ENCODE peak calls at places on chromosome 18, in six cellular contexts. G, I, V, R, H and E are unnamed samples.

GRCh38 chr18:58354791-58355190 is 274.1 kb downstream of the ALPK2 start:
- DNase-seq in G (no peak), I (no peak), V (no peak), R (no peak), H (no peak), E (peak; percentile 90)

GRCh38 chr18:12906119-12906518 is 22.1 kb upstream of the PTPN2 start:
- DNase-seq in G (no peak), I (no peak), V (no peak), R (no peak), H (no peak), E (no peak)

GRCh38 chr18:48700222-48700845 is 161.5 kb downstream of the CTIF start:
- DNase-seq in G (no peak), I (no peak), V (no peak), R (no peak), H (peak; percentile 14), E (no peak)

GRCh38 chr18:25239636-25240468 is 112.1 kb downstream of the ZNF521 start:
- DNase-seq in G (no peak), I (peak; percentile 65), V (no peak), R (no peak), H (no peak), E (no peak)

GRCh38 chr18:55906533-55906932 is 318.5 kb upstream of the TCF4 start:
- DNase-seq in G (no peak), I (no peak), V (no peak), R (no peak), H (no peak), E (no peak)

GRCh38 chr18:67402543-67402942 is 114.0 kb downstream of the DSEL start:
- DNase-seq in G (no peak), I (peak; percentile 74), V (no peak), R (no peak), H (no peak), E (no peak)

GRCh38 chr18:3526421-3527354 is 76.7 kb downstream of the TGIF1 start:
- DNase-seq in G (peak; percentile 88), I (peak; percentile 67), V (no peak), R (peak; percentile 39), H (no peak), E (no peak)

GRCh38 chr18:24187049-24187448 is 48.2 kb downstream of the CABYR start:
- DNase-seq in G (no peak), I (no peak), V (no peak), R (no peak), H (no peak), E (no peak)

GRCh38 chr18:21064347-21064746 is 47.3 kb downstream of the ROCK1 start:
- DNase-seq in G (no peak), I (peak; percentile 5), V (no peak), R (no peak), H (no peak), E (no peak)

GRCh38 chr18:3062798-3063563 is 50.0 kb upstream of the LPIN2 start:
- DNase-seq in G (no peak), I (peak; percentile 54), V (peak; percentile 79), R (no peak), H (peak; percentile 67), E (peak; percentile 90)

GRCh38 chr18:10404148-10404547 is 50.3 kb upstream of the APCDD1 start:
- DNase-seq in G (no peak), I (no peak), V (no peak), R (no peak), H (no peak), E (no peak)

GRCh38 chr18:78146136-78146535 is 833.5 kb upstream of the SALL3 start:
- DNase-seq in G (no peak), I (no peak), V (no peak), R (no peak), H (no peak), E (peak; percentile 50)

GRCh38 chr18:53018791-53019190 is 678.8 kb downstream of the DCC start:
- DNase-seq in G (no peak), I (no peak), V (no peak), R (no peak), H (no peak), E (no peak)

GRCh38 chr18:24631238-24632025 is 171.0 kb downstream of the HRH4 start:
- DNase-seq in G (peak; percentile 73), I (no peak), V (no peak), R (no peak), H (peak; percentile 36), E (peak; percentile 91)

GRCh38 chr18:76721207-76721996 is 101.0 kb upstream of the ZNF236 start:
- DNase-seq in G (peak; percentile 50), I (no peak), V (no peak), R (no peak), H (no peak), E (no peak)

GRCh38 chr18:49682301-49683190 is 120.7 kb downstream of the LIPG start:
- DNase-seq in G (no peak), I (peak; percentile 46), V (no peak), R (no peak), H (no peak), E (no peak)

GRCh38 chr18:58699551-58699950 is 28.3 kb downstream of the MALT1 start:
- DNase-seq in G (no peak), I (no peak), V (no peak), R (no peak), H (no peak), E (no peak)

GRCh38 chr18:13447621-13448020 is 229.1 kb downstream of the LDLRAD4 start:
- DNase-seq in G (peak; percentile 54), I (peak; percentile 34), V (no peak), R (peak; percentile 18), H (peak; percentile 63), E (no peak)

GRCh38 chr18:34223164-34223892 is 1.4 kb downstream of the NOL4 start:
- DNase-seq in G (no peak), I (no peak), V (no peak), R (no peak), H (no peak), E (no peak)

GRCh38 chr18:49911414-49911813 is 98.1 kb upstream of the ACAA2 start:
- DNase-seq in G (no peak), I (no peak), V (no peak), R (no peak), H (no peak), E (no peak)

GRCh38 chr18:74147491-74147778 is 199 bp downstream of the FBXO15 start:
- DNase-seq in G (no peak), I (no peak), V (no peak), R (no peak), H (no peak), E (no peak)

GRCh38 chr18:79818036-79818435 is 20.3 kb downstream of the KCNG2 start:
- DNase-seq in G (no peak), I (no peak), V (no peak), R (no peak), H (no peak), E (no peak)

GRCh38 chr18:46182633-46183401 is 78.6 kb downstream of the HAUS1 start:
- DNase-seq in G (no peak), I (peak; percentile 22), V (no peak), R (no peak), H (no peak), E (no peak)

GRCh38 chr18:37254256-37254880 is 311.2 kb downstream of the CELF4 start:
- DNase-seq in G (no peak), I (no peak), V (no peak), R (no peak), H (no peak), E (no peak)

GRCh38 chr18:48952287-48953095 is 1.7 kb upstream of the SMAD7 start:
- DNase-seq in G (peak; percentile 66), I (peak; percentile 89), V (peak; percentile 73), R (no peak), H (peak; percentile 90), E (no peak)

GRCh38 chr18:42545825-42546224 is 569.7 kb downstream of the RIT2 start:
- DNase-seq in G (no peak), I (peak; percentile 6), V (no peak), R (peak; percentile 60), H (no peak), E (no peak)